ENCODE peak calls at places on chromosome 19, in seven cellular contexts. I is CD4-positive, alpha-beta memory T cell; L is fibroblast of the aortic adventitia; J is CD8-positive, alpha-beta memory T cell; Z is cardiac fibroblast; W is BE2C; Q is heart right ventricle. V is an unnamed sample.

GRCh38 chr19:41456342-41456918 is 13.5 kb downstream of the ERICH4 start:
- DNase-seq in Q (peak; percentile 62), J (no peak), Z (peak; percentile 66), W (no peak), I (no peak), L (peak; percentile 48), V (no peak)

GRCh38 chr19:38669532-38669931 is 22.1 kb downstream of the ACTN4 start:
- DNase-seq in Q (no peak), J (peak; percentile 71), Z (no peak), L (no peak), W (no peak), I (peak; percentile 71), V (no peak)

GRCh38 chr19:46840157-46840942 is 10.3 kb downstream of the AP2S1 start:
- DNase-seq in Z (peak; percentile 79), W (peak; percentile 71), L (peak; percentile 81), I (peak; percentile 57), J (peak; percentile 64), Q (no peak), V (no peak)

GRCh38 chr19:55777528-55777927 is 8.6 kb downstream of the RFPL4AL1 start:
- DNase-seq in I (no peak), J (no peak), L (no peak), W (peak; percentile 33), Q (no peak), Z (no peak), V (no peak)

GRCh38 chr19:40398417-40399056 is 8.6 kb upstream of the HIPK4 start:
- DNase-seq in L (no peak), Z (no peak), Q (no peak), I (peak; percentile 78), J (peak; percentile 58), W (peak; percentile 85), V (no peak)

GRCh38 chr19:29567366-29567915 is 38.6 kb upstream of the POP4 start:
- DNase-seq in Q (no peak), W (no peak), Z (no peak), J (no peak), I (no peak), L (no peak), V (peak; percentile 21)

GRCh38 chr19:47152632-47153031 is 22.0 kb downstream of the SAE1 start:
- DNase-seq in Z (no peak), Q (no peak), I (no peak), W (no peak), L (peak; percentile 26), J (no peak), V (no peak)

GRCh38 chr19:52028780-52029123 is 573 bp upstream of the ZNF614 start:
- DNase-seq in L (no peak), I (no peak), J (no peak), W (no peak), Q (no peak), Z (no peak), V (no peak)

GRCh38 chr19:38721977-38722773 is 22.1 kb downstream of the CAPN12 start:
- DNase-seq in Z (no peak), I (no peak), W (no peak), L (no peak), Q (peak; percentile 84), J (no peak), V (no peak)

GRCh38 chr19:55460670-55461258 is 678 bp downstream of the ISOC2 start:
- DNase-seq in Z (peak; percentile 83), W (peak; percentile 93), Q (peak; percentile 90), J (peak; percentile 60), L (peak; percentile 91), I (peak; percentile 14), V (peak; percentile 78)

GRCh38 chr19:2815923-2816322 is 3.7 kb upstream of the ZNF554 start:
- DNase-seq in I (no peak), L (no peak), Q (no peak), J (no peak), Z (no peak), W (no peak), V (no peak)

GRCh38 chr19:55080915-55081772 is 5.5 kb downstream of the EPS8L1 start:
- DNase-seq in I (peak; percentile 90), W (peak; percentile 86), Q (peak; percentile 73), Z (peak; percentile 63), J (peak; percentile 87), L (peak; percentile 36), V (peak; percentile 65)

GRCh38 chr19:35048911-35049411 is 7.4 kb downstream of the HPN start:
- DNase-seq in J (no peak), Z (no peak), Q (peak; percentile 54), L (no peak), I (no peak), W (peak; percentile 56), V (no peak)

GRCh38 chr19:30668521-30669155 is 296.5 kb downstream of the ZNF536 start:
- DNase-seq in J (no peak), L (no peak), Z (no peak), Q (no peak), I (no peak), W (no peak), V (no peak)

GRCh38 chr19:16098821-16099220 is 12.9 kb upstream of the RAB8A start:
- DNase-seq in Z (peak; percentile 38), I (no peak), J (no peak), Q (no peak), W (no peak), L (no peak), V (no peak)

GRCh38 chr19:13964776-13965175 is 12.5 kb downstream of the DCAF15 start:
- DNase-seq in Q (no peak), J (no peak), L (no peak), Z (no peak), W (no peak), I (no peak), V (peak; percentile 67)

GRCh38 chr19:55675661-55676354 is 782 bp downstream of the EPN1 start:
- DNase-seq in Z (no peak), L (no peak), Q (no peak), I (no peak), J (no peak), W (no peak), V (no peak)

GRCh38 chr19:756232-756631 is 5.3 kb downstream of the MISP start:
- DNase-seq in I (no peak), W (peak; percentile 84), Z (peak; percentile 73), Q (no peak), J (no peak), L (no peak), V (no peak)

GRCh38 chr19:46678110-46678732 is 17.2 kb upstream of the DACT3 start:
- DNase-seq in L (no peak), Q (no peak), I (peak; percentile 63), Z (no peak), J (peak; percentile 66), W (peak; percentile 69), V (no peak)

GRCh38 chr19:2888739-2889224 is 11.9 kb upstream of the ZNF57 start:
- DNase-seq in Q (no peak), Z (no peak), L (peak; percentile 4), I (peak; percentile 85), W (no peak), J (peak; percentile 69), V (no peak)

GRCh38 chr19:2607712-2608601 is 94.5 kb downstream of the GNG7 start:
- DNase-seq in Z (no peak), I (peak; percentile 91), W (peak; percentile 45), J (peak; percentile 91), L (no peak), Q (no peak), V (no peak)

GRCh38 chr19:2617393-2618165 is 84.9 kb downstream of the GNG7 start:
- DNase-seq in Z (no peak), J (no peak), L (no peak), Q (no peak), I (no peak), W (no peak), V (no peak)

GRCh38 chr19:40799558-40800338 is 757 bp downstream of the EGLN2 start:
- DNase-seq in L (no peak), Q (peak; percentile 80), Z (no peak), W (peak; percentile 44), I (peak; percentile 39), J (peak; percentile 59), V (no peak)

GRCh38 chr19:45747513-45747912 is 14.3 kb downstream of the MEIOSIN start:
- DNase-seq in Z (no peak), Q (no peak), I (no peak), L (no peak), W (no peak), J (no peak), V (no peak)

GRCh38 chr19:30102666-30103065 is 160.6 kb downstream of the URI1 start:
- DNase-seq in Q (no peak), J (no peak), L (no peak), W (no peak), I (no peak), Z (no peak), V (no peak)

GRCh38 chr19:982567-983170 is 1.5 kb upstream of the WDR18 start:
- DNase-seq in Q (peak; percentile 54), W (peak; percentile 84), L (peak; percentile 47), Z (peak; percentile 59), I (peak; percentile 50), J (peak; percentile 77), V (peak; percentile 78)

GRCh38 chr19:58001895-58002369 is 688 bp downstream of the ZNF606 start:
- DNase-seq in Z (peak; percentile 35), L (peak; percentile 14), J (peak; percentile 53), W (peak; percentile 23), Q (no peak), I (no peak), V (no peak)
- H3K4me3 ChIP-seq in Z (peak overlapping the region; percentile 83), L (peak overlapping the region; percentile 84), J (peak overlapping the region; percentile 97), W (peak overlapping the region; percentile 84), Q (peak overlapping the region; percentile 89), I (peak overlapping the region; percentile 64), V (peak overlapping the region; percentile 81)

GRCh38 chr19:12885749-12886706 is 973 bp downstream of the KLF1 start:
- DNase-seq in I (no peak), W (peak; percentile 36), Q (no peak), L (no peak), J (no peak), Z (peak; percentile 16), V (no peak)
- H3K4me3 ChIP-seq in I (no peak overlapping the region), W (peak overlapping the region; percentile 36), Q (peak overlapping the region; percentile 46), L (no peak overlapping the region), J (peak overlapping the region; percentile 57), Z (peak overlapping the region; percentile 35), V (no peak overlapping the region)

GRCh38 chr19:7917292-7918061 is 2.7 kb upstream of the SNAPC2 start:
- DNase-seq in Z (peak; percentile 56), I (peak; percentile 70), W (peak; percentile 81), Q (no peak), J (peak; percentile 72), L (peak; percentile 45), V (no peak)

GRCh38 chr19:7916908-7917291 is 2.3 kb downstream of the TGFBR3L start:
- DNase-seq in Z (no peak), L (no peak), W (no peak), Q (no peak), J (no peak), I (no peak), V (no peak)

GRCh38 chr19:7915250-7916136 is 863 bp downstream of the TGFBR3L start:
- DNase-seq in Q (no peak), J (no peak), L (no peak), I (peak; percentile 31), Z (no peak), W (no peak), V (no peak)

GRCh38 chr19:7914598-7915045 is at the start of gene TGFBR3L:
- DNase-seq in W (peak; percentile 10), J (no peak), L (no peak), I (peak; percentile 20), Q (no peak), Z (no peak), V (no peak)

GRCh38 chr19:7916137-7916907 is 1.7 kb downstream of the TGFBR3L start:
- DNase-seq in Z (peak; percentile 30), I (peak; percentile 69), W (no peak), L (no peak), Q (no peak), J (peak; percentile 73), V (no peak)
- H3K4me3 ChIP-seq in Z (peak overlapping the region; percentile 40), I (no peak overlapping the region), W (no peak overlapping the region), L (peak overlapping the region; percentile 47), Q (peak overlapping the region; percentile 23), J (no peak overlapping the region), V (peak overlapping the region; percentile 17)

GRCh38 chr19:5339950-5340636 is 519 bp downstream of the PTPRS start:
- DNase-seq in I (no peak), W (peak; percentile 63), Q (no peak), L (no peak), J (no peak), Z (no peak), V (no peak)
- H3K4me3 ChIP-seq in I (no peak overlapping the region), W (peak overlapping the region; percentile 76), Q (peak overlapping the region; percentile 59), L (peak overlapping the region; percentile 73), J (no peak overlapping the region), Z (peak overlapping the region; percentile 56), V (peak overlapping the region; percentile 43)